ENCODE peak calls at places on chromosomes 11 and 22, in eight cellular contexts. One of them, this sample, is unnamed.

GRCh38 chr11:9765320-9766101 is 101.6 kb downstream of the SWAP70 start:
- DNase-seq in sigmoid colon: peak
- DNase-seq in ovary: peak
- DNase-seq in transverse colon: no peak
- DNase-seq in A549: no peak
- DNase-seq in SK-N-SH: no peak
- DNase-seq in stomach: no peak
- DNase-seq in tibial nerve: peak
- DNase-seq in this sample: no peak

GRCh38 chr11:130403301-130403804 is 25.1 kb downstream of the ADAMTS8 start:
- DNase-seq in stomach: no peak
- DNase-seq in ovary: peak
- DNase-seq in transverse colon: peak
- DNase-seq in A549: no peak
- DNase-seq in SK-N-SH: no peak
- DNase-seq in tibial nerve: no peak
- DNase-seq in sigmoid colon: peak
- DNase-seq in this sample: no peak

GRCh38 chr22:27784099-27784446 is 17.5 kb downstream of the MN1 start:
- DNase-seq in tibial nerve: no peak
- DNase-seq in ovary: no peak
- DNase-seq in SK-N-SH: no peak
- DNase-seq in A549: no peak
- DNase-seq in transverse colon: no peak
- DNase-seq in stomach: no peak
- DNase-seq in sigmoid colon: no peak
- DNase-seq in this sample: no peak

GRCh38 chr11:123483058-123483457 is 53.0 kb downstream of the GRAMD1B start:
- DNase-seq in transverse colon: no peak
- DNase-seq in SK-N-SH: no peak
- DNase-seq in stomach: no peak
- DNase-seq in sigmoid colon: no peak
- DNase-seq in A549: peak
- DNase-seq in ovary: no peak
- DNase-seq in tibial nerve: no peak
- DNase-seq in this sample: no peak

GRCh38 chr11:3840870-3841425 is at the start of gene RHOG:
- DNase-seq in A549: peak
- DNase-seq in sigmoid colon: peak
- DNase-seq in stomach: peak
- DNase-seq in tibial nerve: peak
- DNase-seq in transverse colon: peak
- DNase-seq in SK-N-SH: peak
- DNase-seq in ovary: peak
- DNase-seq in this sample: peak

GRCh38 chr11:27296406-27296994 is 66.5 kb downstream of the CCDC34 start:
- DNase-seq in stomach: no peak
- DNase-seq in A549: peak
- DNase-seq in ovary: no peak
- DNase-seq in SK-N-SH: peak
- DNase-seq in transverse colon: no peak
- DNase-seq in sigmoid colon: no peak
- DNase-seq in tibial nerve: no peak
- DNase-seq in this sample: no peak

GRCh38 chr11:120714448-120714847 is 202.9 kb downstream of the GRIK4 start:
- DNase-seq in A549: no peak
- DNase-seq in tibial nerve: no peak
- DNase-seq in transverse colon: no peak
- DNase-seq in stomach: no peak
- DNase-seq in sigmoid colon: no peak
- DNase-seq in ovary: no peak
- DNase-seq in SK-N-SH: no peak
- DNase-seq in this sample: peak

GRCh38 chr11:80096736-80097135 is 655.9 kb upstream of the TENM4 start:
- DNase-seq in A549: no peak
- DNase-seq in transverse colon: no peak
- DNase-seq in ovary: no peak
- DNase-seq in sigmoid colon: no peak
- DNase-seq in tibial nerve: no peak
- DNase-seq in SK-N-SH: no peak
- DNase-seq in stomach: no peak
- DNase-seq in this sample: no peak

GRCh38 chr11:73467505-73467904 is 91.3 kb downstream of the RELT start:
- DNase-seq in A549: no peak
- DNase-seq in sigmoid colon: no peak
- DNase-seq in SK-N-SH: no peak
- DNase-seq in tibial nerve: no peak
- DNase-seq in transverse colon: no peak
- DNase-seq in ovary: no peak
- DNase-seq in stomach: no peak
- DNase-seq in this sample: no peak

GRCh38 chr22:19215360-19215759 is 36.8 kb upstream of the SLC25A1 start:
- DNase-seq in A549: no peak
- DNase-seq in sigmoid colon: no peak
- DNase-seq in tibial nerve: no peak
- DNase-seq in transverse colon: no peak
- DNase-seq in SK-N-SH: no peak
- DNase-seq in stomach: no peak
- DNase-seq in ovary: no peak
- DNase-seq in this sample: peak

GRCh38 chr22:48551061-48551460 is 1276.6 kb downstream of the BRD1 start:
- DNase-seq in ovary: no peak
- DNase-seq in tibial nerve: no peak
- DNase-seq in sigmoid colon: no peak
- DNase-seq in stomach: no peak
- DNase-seq in SK-N-SH: no peak
- DNase-seq in transverse colon: no peak
- DNase-seq in A549: no peak
- DNase-seq in this sample: no peak

GRCh38 chr11:36296925-36297604 is 977 bp downstream of the PRR5L start:
- DNase-seq in sigmoid colon: no peak
- DNase-seq in ovary: no peak
- DNase-seq in stomach: no peak
- DNase-seq in A549: no peak
- DNase-seq in transverse colon: peak
- DNase-seq in SK-N-SH: no peak
- DNase-seq in tibial nerve: no peak
- DNase-seq in this sample: no peak

GRCh38 chr22:42611076-42611475 is 3.6 kb downstream of the POLDIP3 start:
- DNase-seq in A549: no peak
- DNase-seq in stomach: no peak
- DNase-seq in SK-N-SH: no peak
- DNase-seq in tibial nerve: no peak
- DNase-seq in transverse colon: no peak
- DNase-seq in sigmoid colon: no peak
- DNase-seq in ovary: no peak
- DNase-seq in this sample: no peak

GRCh38 chr11:61027141-61027840 is 55.8 kb downstream of the CD6 start:
- DNase-seq in stomach: no peak
- DNase-seq in sigmoid colon: peak
- DNase-seq in transverse colon: no peak
- DNase-seq in SK-N-SH: no peak
- DNase-seq in ovary: no peak
- DNase-seq in tibial nerve: no peak
- DNase-seq in A549: no peak
- DNase-seq in this sample: no peak

GRCh38 chr11:78100276-78101040 is 20.8 kb upstream of the NDUFC2 start:
- DNase-seq in stomach: no peak
- DNase-seq in ovary: no peak
- DNase-seq in tibial nerve: no peak
- DNase-seq in SK-N-SH: no peak
- DNase-seq in A549: no peak
- DNase-seq in sigmoid colon: no peak
- DNase-seq in transverse colon: no peak
- DNase-seq in this sample: no peak

GRCh38 chr11:10388574-10388973 is 66.5 kb upstream of the AMPD3 start:
- DNase-seq in A549: no peak
- DNase-seq in tibial nerve: no peak
- DNase-seq in sigmoid colon: peak
- DNase-seq in ovary: peak
- DNase-seq in SK-N-SH: no peak
- DNase-seq in stomach: no peak
- DNase-seq in transverse colon: no peak
- DNase-seq in this sample: no peak

DNA sequence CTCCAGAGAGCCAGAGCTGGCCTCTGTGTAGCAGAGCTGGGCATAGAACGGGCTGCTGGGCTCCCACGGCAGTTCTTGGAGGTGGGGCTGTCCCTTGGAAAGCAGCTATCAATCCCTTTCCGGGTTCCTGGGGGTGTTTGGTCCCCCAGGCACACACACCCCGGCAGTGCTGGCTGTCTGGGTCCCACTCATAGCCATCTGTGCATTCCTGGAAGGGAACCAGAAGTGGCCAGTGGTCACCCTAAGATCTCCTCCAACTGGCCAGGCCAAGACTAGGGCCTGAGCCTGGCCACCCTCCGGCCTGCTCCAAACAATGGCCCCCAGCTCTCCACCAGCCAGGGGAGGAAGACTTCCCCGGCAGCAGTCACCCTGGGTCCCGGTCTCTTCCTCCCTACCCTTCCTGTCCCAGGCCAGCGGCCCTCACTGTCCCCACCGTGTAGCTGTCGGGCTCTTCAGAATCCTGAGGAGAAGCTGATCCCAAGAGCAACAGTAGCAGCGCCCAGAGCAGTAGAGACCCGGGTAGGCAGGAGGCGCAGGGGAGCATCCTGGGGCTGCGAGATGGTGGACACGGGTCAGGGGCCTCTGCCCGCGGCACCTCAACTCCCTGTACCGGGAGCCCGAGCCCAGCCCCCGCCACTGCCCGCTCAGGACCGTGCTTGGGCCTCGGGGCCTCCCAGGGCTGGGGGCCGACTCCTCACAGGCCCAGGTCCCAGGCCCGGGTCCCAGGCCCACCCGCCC is 620 bp downstream of the EFEMP2 start:
- DNase-seq in SK-N-SH: peak
- DNase-seq in A549: no peak
- DNase-seq in ovary: peak
- DNase-seq in sigmoid colon: peak
- DNase-seq in transverse colon: no peak
- DNase-seq in tibial nerve: no peak
- DNase-seq in stomach: no peak
- DNase-seq in this sample: no peak
- TF ChIP-seq CTCF in SK-N-SH: no peak
- TF ChIP-seq CTCF in A549: no peak
- TF ChIP-seq CTCF in ovary: no peak
- TF ChIP-seq CTCF in sigmoid colon: no peak
- TF ChIP-seq CTCF in transverse colon: no peak
- TF ChIP-seq CTCF in tibial nerve: no peak
- TF ChIP-seq CTCF in stomach: no peak
- TF ChIP-seq CTCF in this sample: no peak

DNA sequence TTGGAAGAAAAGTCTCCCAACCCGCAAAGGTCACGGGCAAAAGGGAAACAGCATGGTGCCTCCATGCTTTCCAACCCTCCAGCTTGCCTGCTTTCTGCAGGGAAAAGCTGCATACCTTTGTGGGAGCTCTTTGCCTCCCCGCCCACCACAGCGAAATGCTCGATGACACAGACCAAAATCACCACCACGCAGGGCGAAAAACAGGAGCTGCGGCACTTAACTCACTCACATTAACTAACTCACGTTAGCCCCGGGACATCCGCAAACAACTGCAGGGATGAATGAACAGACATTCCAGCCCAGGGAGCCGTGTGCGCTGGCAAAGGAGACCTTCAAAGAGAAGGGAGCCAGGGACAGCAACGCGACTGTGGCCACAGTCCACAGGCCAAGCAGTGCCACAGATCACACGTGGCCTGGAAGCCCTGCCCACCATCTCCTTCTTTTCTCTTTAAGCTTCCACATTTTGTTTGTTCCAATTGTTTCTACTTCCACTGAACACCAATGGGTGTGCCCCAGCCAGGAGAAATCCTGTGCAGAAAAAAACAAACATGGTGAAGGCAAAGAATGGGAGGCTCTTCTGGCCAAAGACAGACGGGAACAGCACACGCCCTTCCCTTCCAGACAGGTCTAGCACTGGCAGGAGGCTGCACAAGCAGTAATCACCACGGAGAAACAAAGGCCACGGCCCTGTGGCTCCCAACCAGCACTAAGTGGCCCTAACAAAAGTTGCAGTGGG is 39.3 kb downstream of the DUSP8 start:
- DNase-seq in transverse colon: no peak
- DNase-seq in A549: no peak
- DNase-seq in SK-N-SH: no peak
- DNase-seq in tibial nerve: no peak
- DNase-seq in sigmoid colon: no peak
- DNase-seq in ovary: no peak
- DNase-seq in stomach: no peak
- DNase-seq in this sample: no peak
- TF ChIP-seq EP300 in transverse colon: no peak
- TF ChIP-seq EP300 in A549: no peak
- TF ChIP-seq EP300 in SK-N-SH: no peak
- TF ChIP-seq EP300 in tibial nerve: no peak
- TF ChIP-seq EP300 in sigmoid colon: no peak
- TF ChIP-seq EP300 in ovary: no peak
- TF ChIP-seq EP300 in stomach: no peak
- TF ChIP-seq EP300 in this sample: no peak

DNA sequence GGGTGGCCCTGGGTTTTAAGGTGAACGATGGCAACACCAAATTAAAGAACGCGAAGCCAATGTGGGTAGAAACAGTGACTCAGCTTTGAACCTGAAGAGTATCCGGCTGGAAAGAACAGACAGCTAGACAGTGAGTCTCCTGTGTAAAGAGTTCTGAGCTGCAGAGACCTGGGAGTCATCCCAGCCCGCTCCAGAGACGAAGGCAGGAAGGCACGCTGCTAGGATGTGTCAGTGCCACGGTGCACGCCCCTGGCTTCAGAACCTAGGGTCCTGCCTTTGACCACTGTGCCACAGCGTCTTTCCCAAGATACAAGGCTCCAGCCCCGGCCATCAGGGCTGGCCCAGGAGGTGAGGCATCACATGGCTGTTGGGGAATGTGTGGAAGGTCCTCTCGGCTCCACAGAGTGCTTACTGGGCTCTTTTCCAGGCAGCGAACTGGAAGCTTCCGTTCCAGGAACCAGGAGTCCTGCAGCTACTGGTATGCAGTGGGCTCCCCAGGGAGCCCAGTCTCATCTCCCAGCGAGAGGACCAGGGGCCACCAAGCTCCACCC is 29.9 kb downstream of the LRFN4 start:
- DNase-seq in A549: peak
- DNase-seq in sigmoid colon: no peak
- DNase-seq in SK-N-SH: no peak
- DNase-seq in stomach: peak
- DNase-seq in transverse colon: no peak
- DNase-seq in ovary: peak
- DNase-seq in tibial nerve: no peak
- DNase-seq in this sample: no peak
- H3K27ac ChIP-seq in A549: peak
- H3K27ac ChIP-seq in sigmoid colon: no peak
- H3K27ac ChIP-seq in SK-N-SH: peak
- H3K27ac ChIP-seq in stomach: no peak
- H3K27ac ChIP-seq in transverse colon: no peak
- H3K27ac ChIP-seq in ovary: no peak
- H3K27ac ChIP-seq in tibial nerve: peak
- H3K27ac ChIP-seq in this sample: no peak

DNA sequence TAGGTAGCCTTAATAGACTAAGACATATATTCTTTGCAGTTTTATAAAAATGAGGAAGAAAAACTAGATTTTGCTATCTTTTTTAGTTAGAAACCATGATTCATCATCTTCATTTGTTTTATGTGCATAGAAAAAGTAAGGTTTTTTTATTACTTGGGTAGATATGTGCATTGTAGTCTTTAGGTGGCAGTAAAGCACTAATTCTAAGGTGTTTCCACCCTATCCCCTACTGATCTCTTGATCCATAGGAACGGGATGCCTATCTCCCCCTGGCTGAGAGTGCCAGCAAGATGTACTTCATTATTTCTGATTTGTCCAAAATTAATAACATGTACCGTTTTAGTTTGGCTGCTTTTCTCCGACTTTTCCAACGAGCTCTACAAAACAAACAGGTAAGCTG is 148.1 kb downstream of the DYNC2H1 start:
- DNase-seq in stomach: no peak
- DNase-seq in sigmoid colon: no peak
- DNase-seq in SK-N-SH: peak
- DNase-seq in tibial nerve: no peak
- DNase-seq in ovary: no peak
- DNase-seq in A549: peak
- DNase-seq in transverse colon: no peak
- DNase-seq in this sample: no peak
- TF ChIP-seq CTCF in stomach: no peak
- TF ChIP-seq CTCF in sigmoid colon: no peak
- TF ChIP-seq CTCF in SK-N-SH: peak
- TF ChIP-seq CTCF in tibial nerve: no peak
- TF ChIP-seq CTCF in ovary: no peak
- TF ChIP-seq CTCF in A549: peak
- TF ChIP-seq CTCF in transverse colon: no peak
- TF ChIP-seq CTCF in this sample: no peak